ENCODE peak calls at places on chromosomes 11 and 22, in ten cellular contexts. One of them, this sample, is unnamed.

GRCh38 chr11:26201411-26201810 is 130.5 kb upstream of the ANO3 start:
- DNase-seq in mesothelial cell of epicardium: no peak
- DNase-seq in psoas muscle: no peak
- DNase-seq in GM12878: no peak
- DNase-seq in Calu3: no peak
- DNase-seq in progenitor cell of endocrine pancreas: no peak
- DNase-seq in cardiac muscle cell: no peak
- DNase-seq in prostate gland: no peak
- DNase-seq in brain microvascular endothelial cell: peak
- DNase-seq in ascending aorta: no peak
- DNase-seq in this sample: no peak

GRCh38 chr11:70244698-70245097 is 25.8 kb upstream of the PPFIA1 start:
- DNase-seq in Calu3: no peak
- DNase-seq in psoas muscle: no peak
- DNase-seq in ascending aorta: no peak
- DNase-seq in brain microvascular endothelial cell: peak
- DNase-seq in mesothelial cell of epicardium: no peak
- DNase-seq in cardiac muscle cell: peak
- DNase-seq in GM12878: no peak
- DNase-seq in progenitor cell of endocrine pancreas: no peak
- DNase-seq in prostate gland: no peak
- DNase-seq in this sample: no peak

GRCh38 chr11:10474551-10474950 is 19.5 kb downstream of the AMPD3 start:
- DNase-seq in cardiac muscle cell: no peak
- DNase-seq in mesothelial cell of epicardium: no peak
- DNase-seq in psoas muscle: no peak
- DNase-seq in progenitor cell of endocrine pancreas: no peak
- DNase-seq in prostate gland: no peak
- DNase-seq in GM12878: no peak
- DNase-seq in brain microvascular endothelial cell: no peak
- DNase-seq in Calu3: no peak
- DNase-seq in ascending aorta: no peak
- DNase-seq in this sample: no peak

GRCh38 chr11:47437746-47438418 is 11.1 kb downstream of the RAPSN start:
- DNase-seq in Calu3: no peak
- DNase-seq in prostate gland: no peak
- DNase-seq in psoas muscle: peak
- DNase-seq in mesothelial cell of epicardium: no peak
- DNase-seq in progenitor cell of endocrine pancreas: no peak
- DNase-seq in brain microvascular endothelial cell: no peak
- DNase-seq in GM12878: no peak
- DNase-seq in cardiac muscle cell: no peak
- DNase-seq in ascending aorta: no peak
- DNase-seq in this sample: no peak

GRCh38 chr11:126433244-126433846 is 77.9 kb downstream of the ST3GAL4 start:
- DNase-seq in mesothelial cell of epicardium: no peak
- DNase-seq in Calu3: no peak
- DNase-seq in brain microvascular endothelial cell: no peak
- DNase-seq in cardiac muscle cell: no peak
- DNase-seq in ascending aorta: no peak
- DNase-seq in psoas muscle: no peak
- DNase-seq in GM12878: no peak
- DNase-seq in progenitor cell of endocrine pancreas: no peak
- DNase-seq in prostate gland: no peak
- DNase-seq in this sample: no peak

GRCh38 chr11:103013426-103013825 is 57.9 kb upstream of the MMP13 start:
- DNase-seq in GM12878: no peak
- DNase-seq in mesothelial cell of epicardium: no peak
- DNase-seq in cardiac muscle cell: no peak
- DNase-seq in prostate gland: no peak
- DNase-seq in brain microvascular endothelial cell: no peak
- DNase-seq in psoas muscle: no peak
- DNase-seq in Calu3: no peak
- DNase-seq in ascending aorta: no peak
- DNase-seq in progenitor cell of endocrine pancreas: no peak
- DNase-seq in this sample: no peak

GRCh38 chr22:20566420-20567260 is 59.2 kb downstream of the MED15 start:
- DNase-seq in mesothelial cell of epicardium: no peak
- DNase-seq in ascending aorta: no peak
- DNase-seq in brain microvascular endothelial cell: no peak
- DNase-seq in cardiac muscle cell: peak
- DNase-seq in prostate gland: peak
- DNase-seq in psoas muscle: no peak
- DNase-seq in Calu3: no peak
- DNase-seq in progenitor cell of endocrine pancreas: no peak
- DNase-seq in GM12878: no peak
- DNase-seq in this sample: no peak

GRCh38 chr11:109851780-109852390 is 241.3 kb upstream of the ZC3H12C start:
- DNase-seq in brain microvascular endothelial cell: no peak
- DNase-seq in progenitor cell of endocrine pancreas: no peak
- DNase-seq in GM12878: no peak
- DNase-seq in ascending aorta: no peak
- DNase-seq in psoas muscle: no peak
- DNase-seq in cardiac muscle cell: no peak
- DNase-seq in Calu3: no peak
- DNase-seq in prostate gland: no peak
- DNase-seq in mesothelial cell of epicardium: no peak
- DNase-seq in this sample: no peak

GRCh38 chr11:98732947-98733346 is 287.8 kb upstream of the CNTN5 start:
- DNase-seq in psoas muscle: no peak
- DNase-seq in ascending aorta: no peak
- DNase-seq in mesothelial cell of epicardium: no peak
- DNase-seq in prostate gland: no peak
- DNase-seq in cardiac muscle cell: no peak
- DNase-seq in Calu3: no peak
- DNase-seq in progenitor cell of endocrine pancreas: no peak
- DNase-seq in brain microvascular endothelial cell: no peak
- DNase-seq in GM12878: no peak
- DNase-seq in this sample: no peak

GRCh38 chr11:98729118-98729517 is 291.6 kb upstream of the CNTN5 start:
- DNase-seq in progenitor cell of endocrine pancreas: no peak
- DNase-seq in brain microvascular endothelial cell: no peak
- DNase-seq in Calu3: no peak
- DNase-seq in ascending aorta: no peak
- DNase-seq in prostate gland: no peak
- DNase-seq in psoas muscle: no peak
- DNase-seq in cardiac muscle cell: no peak
- DNase-seq in mesothelial cell of epicardium: no peak
- DNase-seq in GM12878: no peak
- DNase-seq in this sample: no peak

GRCh38 chr11:98736813-98737212 is 283.9 kb upstream of the CNTN5 start:
- DNase-seq in ascending aorta: no peak
- DNase-seq in GM12878: no peak
- DNase-seq in prostate gland: no peak
- DNase-seq in mesothelial cell of epicardium: no peak
- DNase-seq in brain microvascular endothelial cell: no peak
- DNase-seq in cardiac muscle cell: no peak
- DNase-seq in Calu3: no peak
- DNase-seq in psoas muscle: no peak
- DNase-seq in progenitor cell of endocrine pancreas: no peak
- DNase-seq in this sample: no peak

GRCh38 chr11:98740335-98740734 is 280.4 kb upstream of the CNTN5 start:
- DNase-seq in ascending aorta: no peak
- DNase-seq in Calu3: no peak
- DNase-seq in GM12878: no peak
- DNase-seq in mesothelial cell of epicardium: no peak
- DNase-seq in cardiac muscle cell: peak
- DNase-seq in psoas muscle: no peak
- DNase-seq in progenitor cell of endocrine pancreas: no peak
- DNase-seq in brain microvascular endothelial cell: no peak
- DNase-seq in prostate gland: no peak
- DNase-seq in this sample: no peak

DNA sequence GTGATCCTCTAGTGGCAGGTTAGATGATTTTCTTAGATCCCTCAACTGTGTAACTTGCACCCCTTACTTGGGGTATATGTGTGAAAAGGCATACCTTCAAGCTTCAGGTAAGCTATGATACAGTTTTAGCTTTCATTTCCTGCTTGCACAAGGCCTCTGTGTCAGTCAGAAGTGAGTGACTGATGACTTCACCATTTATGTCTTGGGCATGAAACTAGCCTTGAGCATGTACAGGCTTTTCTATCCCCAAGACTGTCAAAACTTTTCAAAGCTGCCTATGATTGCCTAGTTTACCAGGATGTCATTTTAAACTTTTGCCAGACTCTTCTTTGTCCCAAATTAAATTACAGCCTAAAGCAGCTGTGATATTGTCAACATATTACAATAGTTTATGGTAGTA is 286.1 kb upstream of the CNTN5 start:
- DNase-seq in cardiac muscle cell: no peak
- DNase-seq in brain microvascular endothelial cell: no peak
- DNase-seq in prostate gland: no peak
- DNase-seq in progenitor cell of endocrine pancreas: no peak
- DNase-seq in mesothelial cell of epicardium: no peak
- DNase-seq in ascending aorta: no peak
- DNase-seq in Calu3: no peak
- DNase-seq in GM12878: no peak
- DNase-seq in psoas muscle: no peak
- DNase-seq in this sample: no peak
- TF ChIP-seq CTCF in cardiac muscle cell: no peak
- TF ChIP-seq CTCF in brain microvascular endothelial cell: no peak
- TF ChIP-seq CTCF in prostate gland: no peak
- TF ChIP-seq CTCF in progenitor cell of endocrine pancreas: no peak
- TF ChIP-seq CTCF in mesothelial cell of epicardium: no peak
- TF ChIP-seq CTCF in ascending aorta: no peak
- TF ChIP-seq CTCF in Calu3: no peak
- TF ChIP-seq CTCF in GM12878: no peak
- TF ChIP-seq CTCF in psoas muscle: no peak
- TF ChIP-seq CTCF in this sample: no peak

GRCh38 chr22:30891443-30891755 is 77.2 kb downstream of the MORC2 start:
- DNase-seq in Calu3: no peak
- DNase-seq in psoas muscle: no peak
- DNase-seq in prostate gland: no peak
- DNase-seq in mesothelial cell of epicardium: no peak
- DNase-seq in ascending aorta: peak
- DNase-seq in cardiac muscle cell: no peak
- DNase-seq in progenitor cell of endocrine pancreas: no peak
- DNase-seq in GM12878: no peak
- DNase-seq in brain microvascular endothelial cell: no peak
- DNase-seq in this sample: peak

GRCh38 chr22:30891781-30892180 is 76.8 kb downstream of the MORC2 start:
- DNase-seq in ascending aorta: peak
- DNase-seq in psoas muscle: no peak
- DNase-seq in brain microvascular endothelial cell: no peak
- DNase-seq in Calu3: no peak
- DNase-seq in mesothelial cell of epicardium: peak
- DNase-seq in cardiac muscle cell: no peak
- DNase-seq in GM12878: no peak
- DNase-seq in progenitor cell of endocrine pancreas: no peak
- DNase-seq in prostate gland: no peak
- DNase-seq in this sample: peak

GRCh38 chr22:30889268-30889995 is 79.1 kb downstream of the MORC2 start:
- DNase-seq in progenitor cell of endocrine pancreas: no peak
- DNase-seq in prostate gland: no peak
- DNase-seq in Calu3: no peak
- DNase-seq in psoas muscle: no peak
- DNase-seq in cardiac muscle cell: no peak
- DNase-seq in brain microvascular endothelial cell: no peak
- DNase-seq in ascending aorta: peak
- DNase-seq in GM12878: no peak
- DNase-seq in mesothelial cell of epicardium: no peak
- DNase-seq in this sample: peak

GRCh38 chr22:30890689-30891442 is 77.7 kb downstream of the MORC2 start:
- DNase-seq in psoas muscle: no peak
- DNase-seq in ascending aorta: peak
- DNase-seq in mesothelial cell of epicardium: peak
- DNase-seq in prostate gland: no peak
- DNase-seq in GM12878: no peak
- DNase-seq in Calu3: peak
- DNase-seq in cardiac muscle cell: peak
- DNase-seq in progenitor cell of endocrine pancreas: peak
- DNase-seq in brain microvascular endothelial cell: peak
- DNase-seq in this sample: peak

DNA sequence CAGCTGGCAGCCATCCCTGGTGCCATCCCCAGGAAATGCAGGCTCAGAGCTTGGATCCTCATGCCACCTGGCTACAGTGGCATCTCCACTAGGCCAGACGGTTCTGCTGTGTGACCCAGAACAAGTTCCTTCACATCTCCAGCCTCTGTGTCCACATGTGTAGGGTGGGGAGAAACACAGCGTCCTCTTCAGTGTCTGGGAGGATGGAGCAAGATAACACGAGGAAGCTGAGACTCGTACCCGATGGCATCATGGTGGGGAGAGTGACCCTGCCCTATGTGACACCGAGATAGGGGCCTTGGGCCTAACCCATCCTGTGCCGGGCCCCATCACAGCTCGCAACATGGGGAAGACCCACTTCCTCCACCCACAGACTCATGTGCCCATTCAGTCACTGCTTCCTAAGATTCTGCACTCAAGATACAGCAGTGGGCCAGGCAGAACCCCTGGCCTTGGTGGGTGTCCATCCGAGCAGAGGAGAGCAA is 78.5 kb downstream of the MORC2 start:
- DNase-seq in Calu3: no peak
- DNase-seq in progenitor cell of endocrine pancreas: no peak
- DNase-seq in brain microvascular endothelial cell: no peak
- DNase-seq in cardiac muscle cell: no peak
- DNase-seq in psoas muscle: no peak
- DNase-seq in GM12878: no peak
- DNase-seq in ascending aorta: no peak
- DNase-seq in prostate gland: no peak
- DNase-seq in mesothelial cell of epicardium: no peak
- DNase-seq in this sample: peak
- TF ChIP-seq CTCF in Calu3: no peak
- TF ChIP-seq CTCF in progenitor cell of endocrine pancreas: no peak
- TF ChIP-seq CTCF in brain microvascular endothelial cell: no peak
- TF ChIP-seq CTCF in cardiac muscle cell: no peak
- TF ChIP-seq CTCF in psoas muscle: no peak
- TF ChIP-seq CTCF in GM12878: no peak
- TF ChIP-seq CTCF in ascending aorta: no peak
- TF ChIP-seq CTCF in prostate gland: no peak
- TF ChIP-seq CTCF in mesothelial cell of epicardium: no peak
- TF ChIP-seq CTCF in this sample: no peak

DNA sequence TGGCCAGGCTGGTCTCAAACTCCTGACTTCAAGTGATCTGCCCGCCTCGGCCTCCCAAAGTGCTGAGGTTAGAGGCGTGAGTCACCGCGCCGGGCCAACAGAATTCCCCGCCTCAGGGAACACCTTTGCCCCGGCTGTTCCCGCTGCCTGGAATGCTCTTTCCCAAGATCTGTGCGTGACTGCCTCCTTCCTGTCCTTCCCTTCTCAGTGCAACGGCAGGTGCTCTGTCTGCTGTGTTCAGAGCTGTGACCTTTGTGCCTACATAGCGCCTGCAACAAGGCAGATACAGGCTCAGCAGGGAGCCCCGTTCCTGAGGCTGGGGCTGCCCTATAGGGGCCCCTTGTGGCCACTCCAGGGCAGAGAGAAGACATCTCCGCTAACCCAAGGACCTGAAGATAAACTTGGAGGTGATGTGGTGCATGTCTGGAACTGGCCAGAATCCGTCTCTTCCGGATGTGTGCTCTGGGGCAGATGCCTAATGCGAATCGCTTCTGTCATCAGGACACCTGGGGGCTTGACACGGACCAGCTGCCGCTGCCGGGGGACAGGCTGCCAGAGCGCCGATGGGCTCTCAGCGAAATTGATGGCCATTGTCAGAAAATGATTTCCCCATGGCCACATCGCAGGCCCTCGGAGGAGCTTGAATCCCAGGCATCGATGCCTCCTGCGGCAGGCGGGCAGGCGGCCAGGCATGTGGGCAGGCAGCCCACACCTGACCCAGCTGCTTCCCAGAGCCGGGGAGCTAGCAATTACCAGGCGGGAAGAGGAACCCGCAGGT is 43.5 kb upstream of the TCF20 start:
- DNase-seq in psoas muscle: no peak
- DNase-seq in cardiac muscle cell: peak
- DNase-seq in GM12878: no peak
- DNase-seq in prostate gland: peak
- DNase-seq in mesothelial cell of epicardium: no peak
- DNase-seq in brain microvascular endothelial cell: peak
- DNase-seq in progenitor cell of endocrine pancreas: peak
- DNase-seq in Calu3: peak
- DNase-seq in ascending aorta: no peak
- DNase-seq in this sample: no peak
- TF ChIP-seq CTCF in psoas muscle: peak
- TF ChIP-seq CTCF in cardiac muscle cell: peak
- TF ChIP-seq CTCF in GM12878: peak
- TF ChIP-seq CTCF in prostate gland: no peak
- TF ChIP-seq CTCF in mesothelial cell of epicardium: peak
- TF ChIP-seq CTCF in brain microvascular endothelial cell: peak
- TF ChIP-seq CTCF in progenitor cell of endocrine pancreas: peak
- TF ChIP-seq CTCF in Calu3: peak
- TF ChIP-seq CTCF in ascending aorta: no peak
- TF ChIP-seq CTCF in this sample: peak

GRCh38 chr11:90434858-90435257 is 212.0 kb upstream of the CHORDC1 start:
- DNase-seq in cardiac muscle cell: no peak
- DNase-seq in brain microvascular endothelial cell: peak
- DNase-seq in prostate gland: peak
- DNase-seq in psoas muscle: no peak
- DNase-seq in mesothelial cell of epicardium: no peak
- DNase-seq in progenitor cell of endocrine pancreas: no peak
- DNase-seq in ascending aorta: no peak
- DNase-seq in Calu3: peak
- DNase-seq in GM12878: no peak
- DNase-seq in this sample: no peak
- TF ChIP-seq CTCF in cardiac muscle cell: no peak
- TF ChIP-seq CTCF in brain microvascular endothelial cell: no peak
- TF ChIP-seq CTCF in prostate gland: peak
- TF ChIP-seq CTCF in psoas muscle: no peak
- TF ChIP-seq CTCF in mesothelial cell of epicardium: no peak
- TF ChIP-seq CTCF in progenitor cell of endocrine pancreas: peak
- TF ChIP-seq CTCF in ascending aorta: no peak
- TF ChIP-seq CTCF in Calu3: no peak
- TF ChIP-seq CTCF in GM12878: peak
- TF ChIP-seq CTCF in this sample: peak